ENCODE peak calls at places on chromosome 9, in six cellular contexts. W is NCI-H1105 treated with DMSO at 0.1 percent for 48 hours; E is pancreas; J is Jurkat, Clone E6-1; T is PC-3; Y is KG1. B is an unnamed sample.

GRCh38 chr9:115018547-115019435 is 88.4 kb upstream of the TNFSF8 start:
- DNase-seq in T (peak), W (no peak), E (no peak), Y (no peak), J (no peak), B (peak)

GRCh38 chr9:133701321-133701980 is 36.7 kb downstream of the SARDH start:
- DNase-seq in W (peak), J (peak), E (peak), Y (no peak), T (no peak), B (no peak)

GRCh38 chr9:114504341-114505186 is 709 bp downstream of the WHRN start:
- DNase-seq in J (no peak), E (peak), T (peak), Y (no peak), W (peak), B (peak)

GRCh38 chr9:97474373-97474925 is 27.0 kb upstream of the TMOD1 start:
- DNase-seq in J (no peak), Y (no peak), T (no peak), W (no peak), E (no peak), B (peak)

GRCh38 chr9:114906922-114907571 is 23.3 kb downstream of the TNFSF8 start:
- DNase-seq in W (peak), E (no peak), J (no peak), Y (no peak), T (peak), B (peak)

GRCh38 chr9:13264788-13265187 is 14.7 kb downstream of the MPDZ start:
- DNase-seq in W (no peak), J (no peak), E (no peak), T (no peak), Y (no peak), B (no peak)

GRCh38 chr9:134965851-134966250 is 48.1 kb upstream of the FCN1 start:
- DNase-seq in E (no peak), Y (no peak), T (no peak), J (no peak), W (no peak), B (no peak)

GRCh38 chr9:104860280-104860679 is 67.7 kb downstream of the ABCA1 start:
- DNase-seq in E (no peak), Y (peak), W (no peak), J (no peak), T (no peak), B (no peak)

GRCh38 chr9:27590636-27591035 is 17.4 kb upstream of the C9orf72 start:
- DNase-seq in Y (no peak), E (no peak), W (no peak), T (peak), J (no peak), B (no peak)

GRCh38 chr9:129608561-129609481 is 12.1 kb downstream of the C9orf50 start:
- DNase-seq in Y (no peak), T (no peak), E (peak), W (no peak), J (no peak), B (no peak)

GRCh38 chr9:134025606-134026541 is 593 bp downstream of the BRD3OS start:
- DNase-seq in E (peak), J (peak), Y (peak), W (peak), T (peak), B (peak)

GRCh38 chr9:13688223-13688989 is 408.9 kb upstream of the MPDZ start:
- DNase-seq in T (peak), Y (no peak), J (no peak), E (no peak), W (no peak), B (no peak)

GRCh38 chr9:8365029-8365428 is 565.5 kb upstream of the DMAC1 start:
- DNase-seq in T (peak), W (no peak), J (no peak), E (no peak), Y (peak), B (peak)

GRCh38 chr9:106945727-106946690 is 83.0 kb downstream of the ZNF462 start:
- DNase-seq in J (no peak), Y (no peak), T (peak), W (no peak), E (no peak), B (peak)

GRCh38 chr9:128317629-128318028 is 4.6 kb downstream of the TRUB2 start:
- DNase-seq in E (no peak), W (no peak), Y (no peak), T (peak), J (no peak), B (no peak)

GRCh38 chr9:116663588-116663987 is 23.5 kb upstream of the TRIM32 start:
- DNase-seq in J (no peak), Y (no peak), T (no peak), W (no peak), E (no peak), B (no peak)